ENCODE peak calls at places on chromosome 17, in six cellular contexts. D is A549, W is GM12878, H is erythroblast, C is adrenal gland, T is HCT116. P is an unnamed sample.

GRCh38 chr17:82718986-82719685 is 2.6 kb downstream of the FN3KRP start:
- DNase-seq in H (no peak), D (no peak), W (no peak), C (no peak), T (no peak), P (no peak)

GRCh38 chr17:17175917-17176316 is 30.2 kb downstream of the PLD6 start:
- DNase-seq in W (no peak), H (no peak), T (no peak), D (no peak), C (no peak), P (no peak)

GRCh38 chr17:48067245-48067644 is 19.1 kb downstream of the NFE2L1 start:
- DNase-seq in T (no peak), D (no peak), H (no peak), W (no peak), C (no peak), P (no peak)

GRCh38 chr17:77020973-77021372 is 119.8 kb upstream of the SEC14L1 start:
- DNase-seq in T (no peak), H (no peak), D (no peak), W (no peak), C (no peak), P (no peak)

GRCh38 chr17:72997559-72997958 is 94.9 kb downstream of the SLC39A11 start:
- DNase-seq in D (no peak), T (no peak), H (no peak), W (no peak), C (no peak), P (no peak)

GRCh38 chr17:82570282-82570681 is 50.8 kb downstream of the FOXK2 start:
- DNase-seq in C (no peak), W (no peak), T (no peak), H (no peak), D (no peak), P (no peak)

GRCh38 chr17:53150101-53150698 is 672.5 kb upstream of the KIF2B start:
- DNase-seq in C (no peak), T (no peak), D (no peak), W (no peak), H (no peak), P (no peak)

GRCh38 chr17:78935419-78936323 is 10.5 kb upstream of the TIMP2 start:
- DNase-seq in C (peak), T (no peak), H (no peak), D (peak), W (no peak), P (no peak)

GRCh38 chr17:70298929-70299529 is 129.7 kb downstream of the KCNJ2 start:
- DNase-seq in C (no peak), T (no peak), H (no peak), D (no peak), W (peak), P (no peak)

GRCh38 chr17:17613708-17614114 is 22.2 kb upstream of the PEMT start:
- DNase-seq in D (peak), W (no peak), T (peak), C (peak), H (peak), P (peak)

GRCh38 chr17:59678946-59679345 is 28.3 kb downstream of the PTRH2 start:
- DNase-seq in D (no peak), T (no peak), C (no peak), W (no peak), H (no peak), P (no peak)

GRCh38 chr17:21303441-21304065 is 19.0 kb downstream of the MAP2K3 start:
- DNase-seq in C (no peak), D (no peak), T (no peak), W (no peak), H (no peak), P (peak)

GRCh38 chr17:48559609-48560451 is 14.9 kb upstream of the HOXB2 start:
- DNase-seq in W (no peak), H (no peak), C (no peak), D (no peak), T (no peak), P (no peak)

GRCh38 chr17:80780381-80781187 is 211.1 kb upstream of the CHMP6 start:
- DNase-seq in D (no peak), C (no peak), H (no peak), T (no peak), W (peak), P (no peak)

GRCh38 chr17:64327201-64327930 is 63.3 kb downstream of the PECAM1 start:
- DNase-seq in H (no peak), T (no peak), W (no peak), C (no peak), D (no peak), P (no peak)

GRCh38 chr17:82241183-82241925 is 12.5 kb downstream of the SLC16A3 start:
- DNase-seq in H (no peak), D (no peak), C (peak), T (no peak), W (no peak), P (peak)

GRCh38 chr17:47862621-47863440 is 11.9 kb upstream of the SP6 start:
- DNase-seq in H (peak), W (no peak), C (no peak), T (peak), D (peak), P (peak)

GRCh38 chr17:55005520-55005919 is 37.0 kb downstream of the STXBP4 start:
- DNase-seq in W (no peak), C (no peak), T (peak), H (peak), D (no peak), P (no peak)

GRCh38 chr17:49016775-49017463 is 19.7 kb downstream of the IGF2BP1 start:
- DNase-seq in D (peak), T (peak), H (peak), W (no peak), C (peak), P (no peak)

GRCh38 chr17:78617371-78618061 is 40.3 kb upstream of the DNAH17 start:
- DNase-seq in H (no peak), D (no peak), W (no peak), T (no peak), C (no peak), P (no peak)

GRCh38 chr17:31595666-31596381 is 204.3 kb downstream of the RAB11FIP4 start:
- DNase-seq in D (no peak), W (no peak), T (no peak), C (no peak), H (no peak), P (no peak)

GRCh38 chr17:57811633-57812280 is 38.1 kb downstream of the MRPS23 start:
- DNase-seq in W (no peak), D (no peak), C (no peak), T (peak), H (no peak), P (no peak)

GRCh38 chr17:38685485-38685884 is 10.7 kb upstream of the EPOP start:
- DNase-seq in W (no peak), D (no peak), C (no peak), T (no peak), H (no peak), P (no peak)

GRCh38 chr17:78063489-78063888 is 65.1 kb downstream of the TMC6 start:
- DNase-seq in T (no peak), C (no peak), D (no peak), W (no peak), H (no peak), P (no peak)

GRCh38 chr17:8611671-8612298 is 18.7 kb downstream of the MYH10 start:
- DNase-seq in H (peak), C (no peak), T (no peak), D (no peak), W (no peak), P (no peak)

GRCh38 chr17:7041607-7042506 is 2.0 kb downstream of the SLC16A11 start:
- DNase-seq in H (no peak), C (no peak), W (no peak), T (no peak), D (no peak), P (peak)

GRCh38 chr17:43578352-43578698 is 32.2 kb upstream of the ETV4 start:
- DNase-seq in T (no peak), C (no peak), D (no peak), W (no peak), H (no peak), P (no peak)

GRCh38 chr17:77479372-77479781 is 338.6 kb downstream of the SEC14L1 start:
- DNase-seq in H (no peak), D (no peak), T (no peak), W (no peak), C (no peak), P (no peak)

GRCh38 chr17:49575524-49576120 is at the start of gene NXPH3:
- DNase-seq in W (no peak), H (peak), T (no peak), D (peak), C (peak), P (peak)

GRCh38 chr17:19579867-19580565 is 46.4 kb downstream of the SLC47A1 start:
- DNase-seq in C (peak), D (no peak), H (no peak), T (no peak), W (no peak), P (no peak)

GRCh38 chr17:49456172-49456965 is 38.7 kb upstream of the NGFR start:
- DNase-seq in W (no peak), T (no peak), H (no peak), D (no peak), C (no peak), P (no peak)

GRCh38 chr17:2935622-2936021 is 127.8 kb downstream of the OR1D5 start:
- DNase-seq in C (no peak), T (no peak), H (no peak), W (no peak), D (no peak), P (no peak)

GRCh38 chr17:47423406-47424295 is 99.9 kb downstream of the EFCAB13 start:
- DNase-seq in T (no peak), H (peak), D (peak), C (no peak), W (no peak), P (no peak)

GRCh38 chr17:57954421-57955182 is 610 bp downstream of the CUEDC1 start:
- DNase-seq in T (no peak), D (peak), H (no peak), C (peak), W (no peak), P (peak)

GRCh38 chr17:6639651-6640535 is 618 bp downstream of the KIAA0753 start:
- DNase-seq in T (no peak), C (peak), W (no peak), H (peak), D (no peak), P (peak)

GRCh38 chr17:77332981-77333685 is 192.4 kb downstream of the SEC14L1 start:
- DNase-seq in D (no peak), H (peak), W (no peak), C (peak), T (no peak), P (peak)

GRCh38 chr17:39845052-39845976 is 18.8 kb downstream of the IKZF3 start:
- DNase-seq in C (no peak), H (no peak), D (no peak), W (no peak), T (no peak), P (no peak)

GRCh38 chr17:82228278-82228841 is 482 bp upstream of the SLC16A3 start:
- DNase-seq in W (no peak), D (no peak), C (no peak), H (peak), T (no peak), P (peak)

GRCh38 chr17:80308672-80309517 is 48.2 kb downstream of the RNF213 start:
- DNase-seq in H (no peak), T (no peak), W (no peak), C (no peak), D (no peak), P (peak)

GRCh38 chr17:68291836-68292688 is 767 bp downstream of the ARSG start:
- DNase-seq in W (peak), D (peak), H (peak), C (peak), T (peak), P (peak)
- TF ChIP-seq POLR2A in W (peak), D (peak), H (no peak), C (no peak), T (peak), P (peak)

DNA sequence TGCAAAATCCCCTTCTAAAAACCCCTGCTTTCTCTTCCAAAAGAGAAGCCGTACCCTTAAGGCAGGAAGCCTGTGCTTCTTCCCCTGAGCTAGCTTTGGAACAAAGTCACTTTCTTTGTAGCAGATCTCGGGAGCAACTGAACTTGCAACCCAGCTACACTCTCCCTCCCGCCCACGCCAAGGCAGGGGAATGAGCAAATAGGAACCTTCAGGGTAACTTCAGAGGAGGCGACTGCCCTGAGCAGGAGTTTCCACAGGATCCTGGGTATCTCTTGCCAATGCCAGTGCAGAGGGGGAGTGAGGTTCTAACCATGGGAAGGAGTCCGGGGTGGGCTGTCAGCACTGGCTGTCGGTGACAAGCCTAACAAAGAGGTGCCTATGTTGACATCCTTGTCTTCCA is 5.9 kb upstream of the PIRT start:
- DNase-seq in D (no peak), C (no peak), H (peak), T (no peak), W (no peak), P (peak)
- TF ChIP-seq POLR2A in D (no peak), C (no peak), H (no peak), T (no peak), W (no peak), P (no peak)

GRCh38 chr17:46194393-46195216 is 1.4 kb upstream of the KANSL1 start:
- DNase-seq in W (peak), C (no peak), D (peak), T (peak), H (peak), P (no peak)
- TF ChIP-seq POLR2A in W (peak), C (no peak), D (no peak), T (no peak), H (no peak), P (peak)

GRCh38 chr17:56031636-56032035 is 121.6 kb upstream of the ANKFN1 start:
- DNase-seq in W (no peak), C (no peak), T (no peak), D (no peak), H (no peak), P (no peak)
- TF ChIP-seq POLR2A in W (no peak), C (no peak), T (no peak), D (no peak), H (no peak), P (no peak)

DNA sequence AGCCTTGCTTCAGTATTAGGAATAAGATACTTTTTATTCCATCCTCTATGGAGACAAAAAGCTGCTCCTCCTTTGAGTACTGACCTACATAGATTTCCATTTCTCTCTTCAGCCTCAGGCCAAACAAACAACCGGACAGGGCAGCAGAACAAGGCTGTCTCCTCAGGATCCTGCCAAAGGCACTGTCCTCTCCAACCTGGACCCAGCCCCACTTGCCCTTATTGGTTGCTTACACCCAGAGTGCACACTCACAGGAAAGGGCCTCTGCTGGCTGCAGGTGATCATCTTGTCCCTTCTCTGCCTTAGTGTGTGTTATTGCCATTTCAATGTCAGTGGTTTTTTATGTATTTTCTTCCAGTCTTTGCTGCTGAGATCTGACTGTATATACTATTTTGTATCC is 26.6 kb downstream of the LIG3 start:
- DNase-seq in D (no peak), C (no peak), T (no peak), W (no peak), H (no peak), P (no peak)
- TF ChIP-seq POLR2A in D (no peak), C (no peak), T (no peak), W (no peak), H (no peak), P (no peak)

P was measured in Peyer's patch.